ENCODE peak calls at places on chromosomes 3 and 15, in nine cellular contexts. I is aorta; R is heart right ventricle; A is testis; T is CD8-positive, alpha-beta T cell; U is HCT116; X is IMR-90; Y is foreskin keratinocyte; P is kidney. B is an unnamed sample. For H3K4me1, the result is how much of the 10 kb centered on the place peaks cover.

GRCh38 chr15:65981837-65982696 is 112.8 kb downstream of the RAB11A start:
- DNase-seq in I (no peak), R (no peak), A (peak), T (peak), U (peak), X (no peak), Y (no peak), P (peak), B (peak)

GRCh38 chr3:153219147-153219546 is 57.1 kb downstream of the RAP2B start:
- DNase-seq in I (no peak), R (no peak), A (no peak), T (no peak), U (no peak), X (peak), Y (peak), P (no peak), B (no peak)

GRCh38 chr3:25849641-25850040 is 59.8 kb downstream of the OXSM start:
- DNase-seq in I (no peak), R (no peak), A (no peak), T (no peak), U (no peak), X (peak), Y (no peak), P (no peak), B (peak)

GRCh38 chr3:185729335-185729715 is 95.5 kb downstream of the IGF2BP2 start:
- DNase-seq in I (no peak), R (no peak), A (no peak), T (no peak), U (no peak), X (peak), Y (peak), P (no peak), B (peak)

GRCh38 chr15:62250176-62250575 is 85.1 kb upstream of the C2CD4B start:
- DNase-seq in I (no peak), R (no peak), A (no peak), T (no peak), U (no peak), X (no peak), Y (no peak), P (no peak), B (no peak)

GRCh38 chr15:94266000-94266399 is 34.6 kb downstream of the MCTP2 start:
- DNase-seq in I (no peak), R (no peak), A (no peak), T (no peak), U (no peak), X (peak), Y (no peak), P (no peak), B (no peak)

GRCh38 chr15:93983501-93983900 is 247.9 kb upstream of the MCTP2 start:
- DNase-seq in I (no peak), R (no peak), A (peak), T (no peak), U (no peak), X (no peak), Y (no peak), P (no peak), B (peak)

GRCh38 chr3:42864321-42864950 is 11.2 kb downstream of the CYP8B1 start:
- DNase-seq in I (no peak), R (no peak), A (no peak), T (no peak), U (no peak), X (no peak), Y (no peak), P (no peak), B (no peak)

GRCh38 chr3:9088431-9089353 is 125.4 kb upstream of the RAD18 start:
- DNase-seq in I (no peak), R (no peak), A (no peak), T (no peak), U (no peak), X (no peak), Y (peak), P (no peak), B (no peak)

GRCh38 chr3:71168961-71169411 is 414.5 kb downstream of the FOXP1 start:
- DNase-seq in I (no peak), R (no peak), A (no peak), T (no peak), U (no peak), X (peak), Y (no peak), P (no peak), B (no peak)

GRCh38 chr15:50148362-50148963 is 29.4 kb upstream of the ATP8B4 start:
- DNase-seq in I (no peak), R (no peak), A (peak), T (no peak), U (peak), X (peak), Y (peak), P (no peak), B (peak)

GRCh38 chr3:12186515-12187286 is 28.0 kb upstream of the TIMP4 start:
- DNase-seq in I (peak), R (no peak), A (no peak), T (no peak), U (no peak), X (no peak), Y (no peak), P (no peak), B (no peak)

GRCh38 chr3:29609007-29609805 is 328.3 kb downstream of the RBMS3 start:
- DNase-seq in I (no peak), R (no peak), A (no peak), T (no peak), U (no peak), X (no peak), Y (no peak), P (no peak), B (no peak)

GRCh38 chr15:43939070-43939469 is 112.3 kb downstream of the WDR76 start:
- DNase-seq in I (no peak), R (no peak), A (no peak), T (no peak), U (peak), X (peak), Y (peak), P (no peak), B (peak)

GRCh38 chr3:61663728-61664492 is 102.5 kb downstream of the PTPRG start:
- DNase-seq in I (no peak), R (no peak), A (no peak), T (no peak), U (peak), X (peak), Y (peak), P (no peak), B (peak)

GRCh38 chr15:73940061-73940981 is 14.1 kb downstream of the LOXL1 start:
- DNase-seq in I (peak), R (no peak), A (no peak), T (no peak), U (no peak), X (no peak), Y (no peak), P (peak), B (peak)

GRCh38 chr3:178584722-178585121 is 48.5 kb downstream of the KCNMB2 start:
- DNase-seq in I (no peak), R (no peak), A (no peak), T (no peak), U (no peak), X (no peak), Y (no peak), P (no peak), B (no peak)

GRCh38 chr3:52053307-52054304 is 2.8 kb downstream of the DUSP7 start:
- DNase-seq in I (no peak), R (peak), A (peak), T (no peak), U (no peak), X (peak), Y (peak), P (no peak), B (no peak)

GRCh38 chr3:38000242-38000916 is 9.8 kb downstream of the VILL start:
- DNase-seq in I (peak), R (no peak), A (no peak), T (no peak), U (no peak), X (no peak), Y (no peak), P (peak), B (no peak)

GRCh38 chr3:97999103-97999502 is 26.9 kb upstream of the RIOX2 start:
- DNase-seq in I (no peak), R (no peak), A (no peak), T (no peak), U (no peak), X (no peak), Y (no peak), P (no peak), B (no peak)

GRCh38 chr3:38150780-38151528 is 12.5 kb downstream of the MYD88 start:
- DNase-seq in I (no peak), R (no peak), A (no peak), T (no peak), U (no peak), X (no peak), Y (no peak), P (no peak), B (no peak)

GRCh38 chr3:124985358-124985757 is 50.8 kb upstream of the MUC13 start:
- DNase-seq in I (no peak), R (no peak), A (no peak), T (no peak), U (peak), X (peak), Y (peak), P (no peak), B (peak)

GRCh38 chr3:28624079-28624478 is 275.5 kb upstream of the AZI2 start:
- DNase-seq in I (no peak), R (no peak), A (no peak), T (no peak), U (no peak), X (no peak), Y (no peak), P (no peak), B (no peak)

GRCh38 chr15:93801206-93801605 is 430.2 kb upstream of the MCTP2 start:
- DNase-seq in I (no peak), R (no peak), A (no peak), T (no peak), U (no peak), X (no peak), Y (peak), P (no peak), B (no peak)

GRCh38 chr3:31635586-31635985 is 102.9 kb downstream of the STT3B start:
- DNase-seq in I (no peak), R (no peak), A (no peak), T (no peak), U (no peak), X (no peak), Y (peak), P (no peak), B (no peak)

GRCh38 chr3:117708601-117709000 is 999.0 kb downstream of the TUSC7 start:
- DNase-seq in I (no peak), R (no peak), A (no peak), T (no peak), U (no peak), X (peak), Y (peak), P (no peak), B (no peak)

GRCh38 chr15:79036323-79036722 is 54.3 kb downstream of the RASGRF1 start:
- DNase-seq in I (no peak), R (no peak), A (no peak), T (no peak), U (no peak), X (no peak), Y (no peak), P (peak), B (no peak)

GRCh38 chr15:45377630-45378148 is 655 bp downstream of the GATM start:
- DNase-seq in I (peak), R (peak), A (peak), T (no peak), U (no peak), X (no peak), Y (no peak), P (peak), B (peak)

GRCh38 chr3:158909870-158910269 is 108.0 kb downstream of the MFSD1 start:
- DNase-seq in I (no peak), R (no peak), A (no peak), T (no peak), U (no peak), X (no peak), Y (peak), P (no peak), B (no peak)

GRCh38 chr15:62067448-62068044 is 769 bp downstream of the C2CD4A start:
- DNase-seq in I (peak), R (no peak), A (peak), T (no peak), U (no peak), X (no peak), Y (peak), P (peak), B (peak)

GRCh38 chr15:88484781-88485246 is 17.3 kb downstream of the MRPS11 start:
- DNase-seq in I (no peak), R (no peak), A (no peak), T (no peak), U (no peak), X (peak), Y (no peak), P (no peak), B (no peak)

GRCh38 chr3:96863129-96863740 is 48.8 kb downstream of the EPHA6 start:
- DNase-seq in I (no peak), R (no peak), A (peak), T (no peak), U (no peak), X (peak), Y (peak), P (no peak), B (peak)

GRCh38 chr15:79728867-79729266 is 167.9 kb downstream of the MTHFS start:
- DNase-seq in I (no peak), R (no peak), A (no peak), T (no peak), U (no peak), X (no peak), Y (no peak), P (no peak), B (no peak)

GRCh38 chr3:50519471-50520089 is 16.1 kb upstream of the CACNA2D2 start:
- DNase-seq in I (peak), R (peak), A (peak), T (peak), U (peak), X (peak), Y (peak), P (no peak), B (peak)

GRCh38 chr15:68582236-68582635 is 3.4 kb downstream of the CORO2B start:
- DNase-seq in I (no peak), R (no peak), A (no peak), T (no peak), U (no peak), X (no peak), Y (no peak), P (no peak), B (no peak)

GRCh38 chr15:68582864-68583263 is 4.1 kb downstream of the CORO2B start:
- DNase-seq in I (no peak), R (no peak), A (no peak), T (no peak), U (no peak), X (no peak), Y (no peak), P (no peak), B (no peak)

GRCh38 chr15:68581725-68582124 is 2.9 kb downstream of the CORO2B start:
- DNase-seq in I (no peak), R (no peak), A (no peak), T (no peak), U (no peak), X (no peak), Y (no peak), P (no peak), B (no peak)

GRCh38 chr15:68583936-68584703 is 5.3 kb downstream of the CORO2B start:
- DNase-seq in I (no peak), R (no peak), A (no peak), T (no peak), U (no peak), X (no peak), Y (no peak), P (no peak), B (no peak)

GRCh38 chr15:68583321-68583720 is 4.5 kb downstream of the CORO2B start:
- DNase-seq in I (no peak), R (no peak), A (no peak), T (no peak), U (no peak), X (no peak), Y (no peak), P (no peak), B (no peak)
- H3K4me1 ChIP-seq in I (under half), R (under half), A (under half), T (under half), U (half or more), X (under half), Y (under half), P (under half), B (under half)

DNA sequence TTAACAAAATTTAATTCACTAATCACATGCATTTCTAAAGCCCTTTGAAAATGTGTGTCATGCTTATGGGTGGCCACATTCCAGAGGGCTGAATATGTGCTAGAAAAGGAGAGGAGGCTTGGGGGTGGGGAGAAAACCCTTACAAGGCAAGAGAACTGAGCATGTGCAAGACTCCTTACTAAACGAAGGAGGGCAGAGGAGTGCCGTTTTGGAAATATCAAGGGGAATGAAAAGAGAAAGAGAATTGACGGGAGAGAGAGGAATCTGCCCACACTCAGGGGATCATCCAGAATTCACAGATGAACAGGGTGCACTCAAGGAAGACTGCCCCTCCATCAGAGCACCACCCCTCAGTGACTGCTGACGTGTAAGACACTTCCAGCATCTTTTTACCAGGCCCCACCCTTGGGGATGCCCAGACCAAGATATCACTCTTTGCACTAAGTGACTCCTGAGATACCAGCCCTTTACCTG is 37.9 kb upstream of the TSC22D2 start:
- DNase-seq in I (peak), R (peak), A (peak), T (no peak), U (peak), X (peak), Y (peak), P (no peak), B (peak)
- H3K4me1 ChIP-seq in I (under half), R (under half), A (under half), T (under half), U (half or more), X (under half), Y (under half), P (under half), B (under half)

GRCh38 chr3:137771401-137772230 is 7.5 kb downstream of the SOX14 start:
- DNase-seq in I (no peak), R (no peak), A (no peak), T (no peak), U (no peak), X (no peak), Y (no peak), P (no peak), B (no peak)
- H3K4me1 ChIP-seq in I (under half), R (under half), A (under half), T (under half), U (under half), X (under half), Y (under half), P (under half), B (under half)

GRCh38 chr3:66496731-66497130 is 4.1 kb downstream of the LRIG1 start:
- DNase-seq in I (no peak), R (no peak), A (no peak), T (no peak), U (no peak), X (no peak), Y (no peak), P (no peak), B (no peak)

GRCh38 chr3:66495633-66496032 is 5.2 kb downstream of the LRIG1 start:
- DNase-seq in I (no peak), R (no peak), A (no peak), T (no peak), U (no peak), X (no peak), Y (no peak), P (no peak), B (no peak)

GRCh38 chr3:66498718-66499611 is 1.9 kb downstream of the LRIG1 start:
- DNase-seq in I (peak), R (peak), A (peak), T (no peak), U (no peak), X (peak), Y (peak), P (peak), B (no peak)

GRCh38 chr3:66497982-66498671 is 2.7 kb downstream of the LRIG1 start:
- DNase-seq in I (no peak), R (no peak), A (no peak), T (no peak), U (no peak), X (no peak), Y (no peak), P (no peak), B (no peak)

DNA sequence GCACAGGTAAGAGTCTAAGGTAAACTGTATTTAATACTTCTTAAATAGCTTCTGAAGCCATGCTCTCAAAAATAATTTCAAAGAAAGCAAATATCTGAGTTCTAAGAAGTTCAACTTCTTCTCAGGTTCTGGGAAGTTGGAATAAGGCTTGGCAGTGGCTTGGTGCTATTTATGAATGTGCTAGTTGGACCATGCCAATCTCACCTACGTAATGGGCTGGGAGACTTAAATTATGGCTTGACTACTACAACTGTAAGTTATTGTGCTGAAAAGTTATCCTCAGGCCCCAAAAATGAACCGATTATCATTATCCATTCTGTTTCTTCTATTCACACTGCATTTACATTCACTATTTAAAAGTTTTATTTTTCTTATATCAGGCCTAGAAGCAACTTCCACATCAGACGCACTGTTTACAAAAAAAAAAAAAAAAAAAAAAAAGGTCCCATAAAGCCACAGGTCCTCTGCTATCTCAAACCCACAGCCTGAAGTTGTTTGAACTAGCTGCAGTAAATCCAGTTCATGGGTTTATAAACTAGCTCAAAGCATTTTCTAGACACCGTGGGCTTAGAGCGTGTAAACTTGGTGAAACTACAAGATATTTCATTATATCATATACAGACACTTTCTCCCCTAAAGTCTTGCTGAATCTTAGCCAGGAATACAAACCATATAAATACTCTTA is 3.4 kb downstream of the LRIG1 start:
- DNase-seq in I (no peak), R (no peak), A (no peak), T (no peak), U (no peak), X (no peak), Y (no peak), P (no peak), B (no peak)
- H3K4me1 ChIP-seq in I (under half), R (half or more), A (under half), T (under half), U (under half), X (under half), Y (under half), P (under half), B (half or more)

GRCh38 chr3:188243124-188243795 is 89.3 kb downstream of the LPP start:
- DNase-seq in I (no peak), R (no peak), A (no peak), T (no peak), U (no peak), X (peak), Y (no peak), P (no peak), B (no peak)
- H3K4me1 ChIP-seq in I (under half), R (under half), A (under half), T (under half), U (under half), X (under half), Y (under half), P (under half), B (under half)